ENCODE peak calls at places on chromosomes 12 and 14, in seven cellular contexts. C is colonic mucosa; B is naive thymus-derived CD4-positive, alpha-beta T cell; P is tibial artery; Y is psoas muscle; L is upper lobe of right lung; J is neural progenitor cell. U is an unnamed sample. For H3K9me3, the result is how much of the 10 kb centered on the place peaks cover.

GRCh38 chr12:25495336-25496097 is 57.6 kb downstream of the LMNTD1 start:
- DNase-seq in C (no peak), J (no peak), P (no peak), L (no peak), B (no peak), Y (no peak), U (no peak)

GRCh38 chr12:69655616-69656336 is 43.3 kb downstream of the BEST3 start:
- DNase-seq in Y (no peak), B (no peak), L (no peak), C (no peak), P (no peak), J (no peak), U (no peak)

GRCh38 chr14:91358654-91359210 is 58.9 kb downstream of the CCDC88C start:
- DNase-seq in P (no peak), C (no peak), B (no peak), L (no peak), J (no peak), Y (no peak), U (no peak)

GRCh38 chr14:77615231-77616132 is 955 bp downstream of the SPTLC2 start:
- DNase-seq in L (no peak), P (no peak), B (no peak), C (peak), J (peak), Y (no peak), U (peak)

GRCh38 chr12:123105427-123105826 is 45.5 kb downstream of the PITPNM2 start:
- DNase-seq in J (peak), B (no peak), C (no peak), Y (no peak), L (no peak), P (no peak), U (no peak)

GRCh38 chr14:36666416-36667206 is 5.0 kb downstream of the PAX9 start:
- DNase-seq in P (no peak), Y (no peak), J (peak), C (no peak), L (no peak), B (no peak), U (no peak)

GRCh38 chr12:91413591-91413990 is 231.0 kb upstream of the DCN start:
- DNase-seq in J (no peak), L (no peak), P (no peak), Y (no peak), C (peak), B (no peak), U (no peak)

GRCh38 chr12:22628228-22628627 is 3.3 kb downstream of the ETNK1 start:
- DNase-seq in P (no peak), J (no peak), C (no peak), L (no peak), B (no peak), Y (no peak), U (no peak)

GRCh38 chr14:82075566-82075965 is 541.9 kb upstream of the SEL1L start:
- DNase-seq in Y (no peak), C (no peak), J (peak), B (no peak), P (no peak), L (no peak), U (peak)

GRCh38 chr12:28253175-28253641 is 63.0 kb downstream of the CCDC91 start:
- DNase-seq in B (peak), P (no peak), Y (no peak), J (no peak), L (no peak), C (no peak), U (no peak)

GRCh38 chr12:14776236-14776959 is 26.9 kb downstream of the WBP11 start:
- DNase-seq in P (no peak), C (no peak), L (no peak), J (no peak), B (no peak), Y (no peak), U (peak)

GRCh38 chr14:94945615-94946014 is 175.7 kb upstream of the GSC start:
- DNase-seq in J (no peak), L (no peak), P (no peak), C (no peak), Y (no peak), B (no peak), U (no peak)

GRCh38 chr14:99273724-99274345 is 1.8 kb upstream of the BCL11B start:
- DNase-seq in C (peak), L (no peak), B (no peak), J (no peak), Y (no peak), P (no peak), U (no peak)

GRCh38 chr12:62933871-62934798 is 815 bp downstream of the PPM1H start:
- DNase-seq in C (peak), L (peak), Y (peak), B (no peak), P (peak), J (peak), U (no peak)

GRCh38 chr14:21852061-21852664 is 178.5 kb upstream of the OR4E1 start:
- DNase-seq in J (peak), Y (peak), L (no peak), B (peak), P (no peak), C (peak), U (peak)

GRCh38 chr12:105317453-105317852 is 13.0 kb upstream of the C12orf75 start:
- DNase-seq in C (no peak), L (no peak), B (no peak), J (no peak), Y (no peak), P (no peak), U (no peak)

GRCh38 chr14:103361868-103362267 is 23.3 kb upstream of the MARK3 start:
- DNase-seq in J (no peak), B (no peak), C (no peak), Y (no peak), P (no peak), L (no peak), U (no peak)

GRCh38 chr12:34603382-34604035 is 581.2 kb downstream of the ALG10 start:
- DNase-seq in P (no peak), Y (no peak), B (no peak), C (no peak), L (no peak), J (no peak), U (no peak)
- H3K9me3 ChIP-seq in P (half or more), Y (under half), B (under half), C (under half), L (under half), J (under half), U (under half)

GRCh38 chr12:102918840-102919239 is 1.8 kb upstream of the PAH start:
- DNase-seq in P (no peak), L (no peak), J (no peak), Y (no peak), B (no peak), C (no peak), U (peak)

GRCh38 chr12:102920271-102920670 is 3.2 kb upstream of the PAH start:
- DNase-seq in C (no peak), J (no peak), P (no peak), L (no peak), Y (no peak), B (no peak), U (no peak)

GRCh38 chr12:102913453-102914226 is 3.4 kb downstream of the PAH start:
- DNase-seq in Y (no peak), J (no peak), C (no peak), P (no peak), B (no peak), L (no peak), U (no peak)

GRCh38 chr12:102916252-102917025 is 605 bp downstream of the PAH start:
- DNase-seq in B (no peak), C (no peak), Y (no peak), J (no peak), L (no peak), P (no peak), U (no peak)

GRCh38 chr12:102917026-102917787 is at the start of gene PAH:
- DNase-seq in P (no peak), C (peak), L (peak), Y (no peak), J (peak), B (no peak), U (peak)
- H3K4me3 ChIP-seq in P (no peak), C (peak), L (peak), Y (no peak), J (peak), B (peak), U (peak)

GRCh38 chr14:20118795-20119194 is 8.3 kb downstream of the OR4K17 start:
- DNase-seq in J (no peak), C (no peak), L (no peak), Y (no peak), P (no peak), B (no peak), U (no peak)
- H3K9me3 ChIP-seq in J (half or more), C (under half), L (under half), Y (under half), P (under half), B (under half), U (under half)

GRCh38 chr12:78963439-78964222 is 99.1 kb downstream of the SYT1 start:
- DNase-seq in B (no peak), J (no peak), Y (no peak), L (no peak), P (no peak), C (no peak), U (no peak)
- H3K4me3 ChIP-seq in B (no peak), J (no peak), Y (no peak), L (no peak), P (no peak), C (no peak), U (no peak)